ENCODE peak calls at places on chromosomes 5 and 9, in ten cellular contexts. P is CD8-positive, alpha-beta memory T cell; L is cardiac muscle cell; R is prostate gland; X is transverse colon; E is tibial nerve; Z is tibial artery; H is PC-3; C is endodermal cell; I is HCT116. T is an unnamed sample.

GRCh38 chr9:76957258-76957657 is 51.3 kb upstream of the PRUNE2 start:
- DNase-seq in P (no peak), L (no peak), R (no peak), X (no peak), E (no peak), Z (no peak), H (no peak), C (no peak), I (no peak), T (no peak)

GRCh38 chr5:178309271-178310008 is 76.8 kb upstream of the PHYKPL start:
- DNase-seq in P (no peak), L (no peak), R (no peak), X (no peak), E (no peak), Z (peak; percentile 13), H (no peak), C (peak; percentile 38), I (no peak), T (no peak)

GRCh38 chr9:98989036-98990000 is 45.6 kb downstream of the COL15A1 start:
- DNase-seq in P (no peak), L (peak; percentile 96), R (no peak), X (peak; percentile 47), E (peak; percentile 74), Z (peak; percentile 95), H (peak; percentile 94), C (peak; percentile 68), I (peak; percentile 40), T (no peak)

GRCh38 chr5:12023614-12024241 is 119.5 kb upstream of the CTNND2 start:
- DNase-seq in P (no peak), L (peak; percentile 38), R (no peak), X (no peak), E (no peak), Z (no peak), H (peak; percentile 93), C (no peak), I (no peak), T (no peak)

GRCh38 chr5:91225848-91226686 is 157.1 kb downstream of the ARRDC3 start:
- DNase-seq in P (peak; percentile 70), L (no peak), R (peak; percentile 10), X (peak; percentile 53), E (no peak), Z (no peak), H (peak; percentile 66), C (peak; percentile 90), I (peak; percentile 59), T (peak; percentile 75)

GRCh38 chr5:113070901-113071300 is 94.3 kb downstream of the DCP2 start:
- DNase-seq in P (no peak), L (no peak), R (no peak), X (no peak), E (no peak), Z (no peak), H (no peak), C (no peak), I (no peak), T (no peak)

GRCh38 chr9:137286980-137287383 is 9.5 kb downstream of the TOR4A start:
- DNase-seq in P (no peak), L (peak; percentile 47), R (peak; percentile 80), X (peak; percentile 84), E (no peak), Z (no peak), H (peak; percentile 72), C (peak; percentile 91), I (peak; percentile 72), T (no peak)

GRCh38 chr9:114538241-114538640 is 33.0 kb upstream of the WHRN start:
- DNase-seq in P (peak; percentile 52), L (no peak), R (peak; percentile 53), X (peak; percentile 69), E (no peak), Z (no peak), H (peak; percentile 15), C (peak; percentile 86), I (peak; percentile 88), T (no peak)

GRCh38 chr9:90975666-90976538 is 174.3 kb downstream of the SYK start:
- DNase-seq in P (no peak), L (no peak), R (no peak), X (no peak), E (no peak), Z (no peak), H (no peak), C (no peak), I (no peak), T (no peak)

GRCh38 chr5:166341708-166342329 is 1949.6 kb upstream of the WWC1 start:
- DNase-seq in P (no peak), L (no peak), R (no peak), X (no peak), E (no peak), Z (no peak), H (no peak), C (no peak), I (no peak), T (no peak)

GRCh38 chr9:91119147-91119546 is 242.6 kb downstream of the AUH start:
- DNase-seq in P (no peak), L (peak; percentile 41), R (no peak), X (no peak), E (no peak), Z (no peak), H (peak; percentile 67), C (no peak), I (no peak), T (no peak)

GRCh38 chr5:127975961-127976360 is 107.6 kb upstream of the SLC12A2 start:
- DNase-seq in P (no peak), L (no peak), R (no peak), X (no peak), E (no peak), Z (no peak), H (peak; percentile 17), C (no peak), I (no peak), T (no peak)

GRCh38 chr9:99197987-99198386 is 23.8 kb downstream of the ALG2 start:
- DNase-seq in P (no peak), L (no peak), R (no peak), X (no peak), E (no peak), Z (no peak), H (no peak), C (peak; percentile 63), I (no peak), T (no peak)

GRCh38 chr5:136020001-136020382 is 8.8 kb upstream of the TGFBI start:
- DNase-seq in P (no peak), L (no peak), R (no peak), X (no peak), E (no peak), Z (no peak), H (no peak), C (peak; percentile 8), I (no peak), T (no peak)

GRCh38 chr9:75010570-75010969 is 17.5 kb downstream of the CARNMT1 start:
- DNase-seq in P (no peak), L (no peak), R (no peak), X (no peak), E (no peak), Z (no peak), H (no peak), C (no peak), I (no peak), T (peak; percentile 43)

GRCh38 chr5:170809551-170809950 is 26.0 kb downstream of the GABRP start:
- DNase-seq in P (no peak), L (peak; percentile 72), R (no peak), X (peak; percentile 8), E (no peak), Z (no peak), H (peak; percentile 59), C (peak; percentile 64), I (peak; percentile 34), T (peak; percentile 2)

DNA sequence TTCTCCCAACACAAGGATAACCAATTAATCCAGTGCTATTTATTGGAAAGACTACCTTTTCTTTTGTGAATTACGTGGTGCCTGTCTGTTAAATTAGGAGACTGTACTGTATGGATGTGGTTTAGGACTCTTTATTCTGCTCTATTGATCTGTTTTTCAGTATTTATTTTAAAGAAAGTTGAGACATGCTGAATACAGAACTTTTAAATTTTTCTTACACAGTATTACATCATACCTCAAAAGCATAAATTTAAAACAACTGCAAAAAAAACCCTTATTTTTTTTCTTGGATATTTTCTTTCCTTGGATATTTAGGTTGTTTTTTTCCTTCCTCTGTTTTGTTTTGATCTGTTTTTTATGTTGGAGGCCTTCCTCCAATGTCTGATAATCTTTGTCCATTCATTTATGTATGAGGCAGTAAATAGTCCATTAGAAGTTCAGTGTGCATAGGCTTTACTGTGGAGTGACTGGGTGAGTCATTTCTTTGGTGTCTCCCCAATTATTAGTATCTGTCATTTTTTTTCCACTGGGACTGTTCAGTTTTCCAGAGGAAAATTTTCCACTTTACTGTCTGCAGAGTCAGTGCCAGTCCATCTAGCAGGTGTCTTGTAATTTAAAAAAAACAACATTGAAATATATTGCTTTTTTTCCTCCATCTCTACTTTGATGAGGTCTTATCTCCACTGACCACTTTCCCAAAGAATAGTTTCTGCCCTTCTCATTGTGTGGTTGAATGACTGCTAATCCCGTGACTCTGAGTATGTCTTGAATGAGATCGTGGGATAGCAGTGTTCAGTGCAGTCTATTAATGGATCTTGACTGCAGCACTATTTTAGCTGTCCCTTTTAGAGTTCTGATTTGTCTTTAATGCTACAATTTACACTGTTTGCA is 15.2 kb downstream of the CYSTM1 start:
- DNase-seq in P (no peak), L (peak; percentile 51), R (no peak), X (no peak), E (no peak), Z (no peak), H (no peak), C (no peak), I (no peak), T (no peak)
- H3K4me1 ChIP-seq in P (no peaks in the 10 kb centered on the region), L (peaks cover 20% of the 10 kb centered on the region), R (no peaks in the 10 kb centered on the region), X (peaks cover 37% of the 10 kb centered on the region), E (peaks cover 16% of the 10 kb centered on the region), Z (no peaks in the 10 kb centered on the region), H (no peaks in the 10 kb centered on the region), C (peaks cover 4% of the 10 kb centered on the region), I (peaks cover 12% of the 10 kb centered on the region), T (no peaks in the 10 kb centered on the region)

GRCh38 chr5:83844320-83845068 is 123.8 kb upstream of the HAPLN1 start:
- DNase-seq in P (no peak), L (peak; percentile 98), R (no peak), X (peak; percentile 11), E (no peak), Z (no peak), H (no peak), C (no peak), I (no peak), T (no peak)
- H3K27ac ChIP-seq in P (no peak overlapping the region), L (no peak overlapping the region), R (no peak overlapping the region), X (no peak overlapping the region), E (no peak overlapping the region), Z (peak overlapping the region; percentile 52), H (no peak overlapping the region), C (no peak overlapping the region), I (no peak overlapping the region), T (no peak overlapping the region)

DNA sequence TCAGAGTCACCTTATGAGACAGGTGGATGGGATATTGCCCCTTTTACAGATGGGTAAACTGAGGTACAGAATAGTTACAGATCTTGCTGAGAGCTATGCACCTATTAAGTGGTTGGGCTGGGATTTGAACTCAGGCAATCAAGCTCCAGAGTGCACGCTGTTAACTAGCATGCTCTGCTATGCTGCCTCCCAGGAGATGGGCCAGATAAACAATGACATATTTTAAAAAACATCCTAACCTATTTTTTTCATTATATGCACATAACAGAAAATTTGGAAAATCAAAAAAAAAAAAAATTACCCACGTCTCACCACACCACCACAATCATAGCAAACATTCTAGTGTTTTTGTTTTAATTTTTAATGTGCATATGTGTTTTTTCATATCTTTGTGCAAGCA is 123.4 kb upstream of the STC2 start:
- DNase-seq in P (no peak), L (no peak), R (no peak), X (no peak), E (no peak), Z (no peak), H (no peak), C (no peak), I (no peak), T (no peak)
- H3K4me1 ChIP-seq in P (no peaks in the 10 kb centered on the region), L (no peaks in the 10 kb centered on the region), R (no peaks in the 10 kb centered on the region), X (no peaks in the 10 kb centered on the region), E (no peaks in the 10 kb centered on the region), Z (no peaks in the 10 kb centered on the region), H (peaks cover 52% of the 10 kb centered on the region), C (no peaks in the 10 kb centered on the region), I (peaks cover 63% of the 10 kb centered on the region), T (no peaks in the 10 kb centered on the region)

GRCh38 chr9:37636511-37637474 is 14.0 kb upstream of the FRMPD1 start:
- DNase-seq in P (no peak), L (no peak), R (no peak), X (no peak), E (no peak), Z (no peak), H (no peak), C (no peak), I (no peak), T (no peak)
- H3K27ac ChIP-seq in P (no peak overlapping the region), L (no peak overlapping the region), R (no peak overlapping the region), X (no peak overlapping the region), E (no peak overlapping the region), Z (no peak overlapping the region), H (no peak overlapping the region), C (no peak overlapping the region), I (no peak overlapping the region), T (no peak overlapping the region)